ENCODE peak calls at places on chromosomes 4 and X, in four cellular contexts. H, C, O and A are unnamed samples. For H3K4me1, the result is how much of the 10 kb centered on the place peaks cover.

GRCh38 chr4:1291091-1291490 is 1.4 kb downstream of the MAEA start:
- DNase-seq in H (peak), C (no peak), O (peak), A (no peak)

GRCh38 chrX:9538544-9539045 is 73.7 kb downstream of the TBL1X start:
- DNase-seq in H (no peak), C (peak), O (peak), A (no peak)

GRCh38 chrX:21408324-21408723 is 34.1 kb downstream of the CNKSR2 start:
- DNase-seq in H (no peak), C (peak), O (no peak), A (no peak)

GRCh38 chr4:22573198-22573597 is 57.3 kb upstream of the ADGRA3 start:
- DNase-seq in H (no peak), C (peak), O (peak), A (no peak)

GRCh38 chr4:4271912-4272311 is 18.0 kb downstream of the LYAR start:
- DNase-seq in H (no peak), C (no peak), O (no peak), A (no peak)

GRCh38 chr4:125789018-125789417 is 474.3 kb downstream of the FAT4 start:
- DNase-seq in H (no peak), C (no peak), O (no peak), A (no peak)

GRCh38 chrX:70353524-70353923 is 63.6 kb downstream of the KIF4A start:
- DNase-seq in H (no peak), C (no peak), O (no peak), A (no peak)

GRCh38 chrX:48814722-48815121 is 11.6 kb upstream of the ERAS start:
- DNase-seq in H (no peak), C (no peak), O (no peak), A (no peak)

GRCh38 chr4:46124773-46125172 is 919 bp upstream of the GABRG1 start:
- DNase-seq in H (no peak), C (peak), O (no peak), A (no peak)

GRCh38 chr4:16626945-16627344 is 271.5 kb downstream of the LDB2 start:
- DNase-seq in H (peak), C (no peak), O (no peak), A (no peak)

GRCh38 chr4:16627999-16628398 is 270.4 kb downstream of the LDB2 start:
- DNase-seq in H (no peak), C (no peak), O (no peak), A (no peak)
- H3K27ac ChIP-seq in H (no peak), C (no peak), O (no peak), A (no peak)

GRCh38 chr4:38378478-38378877 is 285.5 kb upstream of the KLF3 start:
- DNase-seq in H (no peak), C (no peak), O (no peak), A (no peak)
- H3K4me1 ChIP-seq in H (under half), C (under half), O (under half), A (under half)

GRCh38 chr4:158170691-158171455 is 2.0 kb downstream of the GASK1B start:
- DNase-seq in H (peak), C (peak), O (peak), A (no peak)

GRCh38 chr4:158169931-158170690 is 2.7 kb downstream of the GASK1B start:
- DNase-seq in H (no peak), C (peak), O (no peak), A (no peak)

GRCh38 chr4:158172196-158172557 is 648 bp downstream of the GASK1B start:
- DNase-seq in H (no peak), C (no peak), O (no peak), A (no peak)

GRCh38 chr4:158172558-158173258 is at the start of gene GASK1B:
- DNase-seq in H (no peak), C (peak), O (peak), A (no peak)

DNA sequence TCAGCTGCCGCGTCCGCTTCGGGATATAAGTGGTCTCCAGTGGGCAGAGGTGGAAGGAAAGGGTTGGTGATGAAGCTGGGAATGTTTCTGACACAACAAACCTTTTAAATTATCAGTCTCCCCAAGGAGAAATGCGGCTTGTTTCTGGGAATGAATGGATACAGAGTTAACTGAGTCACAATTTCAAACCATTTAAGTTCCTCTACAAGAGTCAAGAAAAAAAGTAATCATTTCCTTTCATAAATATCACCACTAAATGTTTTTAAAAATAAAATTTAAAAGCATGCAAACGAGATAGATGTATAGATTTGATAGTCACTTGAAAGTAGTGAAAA is 1.4 kb downstream of the GASK1B start:
- DNase-seq in H (no peak), C (no peak), O (no peak), A (no peak)
- H3K4me3 ChIP-seq in H (peak), C (peak), O (peak), A (no peak)

GRCh38 chr4:186624951-186625350 is 69.6 kb upstream of the MTNR1A start:
- DNase-seq in H (no peak), C (no peak), O (no peak), A (no peak)

GRCh38 chr4:186627226-186627865 is 72.0 kb upstream of the MTNR1A start:
- DNase-seq in H (no peak), C (no peak), O (no peak), A (no peak)

GRCh38 chr4:186623546-186623945 is 68.2 kb upstream of the MTNR1A start:
- DNase-seq in H (no peak), C (no peak), O (no peak), A (no peak)

GRCh38 chr4:186621959-186622553 is 66.7 kb upstream of the MTNR1A start:
- DNase-seq in H (no peak), C (no peak), O (no peak), A (no peak)

GRCh38 chr4:186622788-186623464 is 67.6 kb upstream of the MTNR1A start:
- DNase-seq in H (no peak), C (no peak), O (no peak), A (no peak)
- H3K27ac ChIP-seq in H (no peak), C (no peak), O (no peak), A (no peak)

GRCh38 chr4:112280657-112281056 is 5.0 kb downstream of the TIFA start:
- DNase-seq in H (no peak), C (no peak), O (no peak), A (no peak)
- H3K4me1 ChIP-seq in H (under half), C (under half), O (under half), A (half or more)

GRCh38 chr4:24588216-24588954 is 4.0 kb upstream of the DHX15 start:
- DNase-seq in H (no peak), C (no peak), O (no peak), A (no peak)
- H3K4me3 ChIP-seq in H (no peak), C (no peak), O (no peak), A (no peak)

GRCh38 chr4:37455301-37456062 is 210.9 kb downstream of the NWD2 start:
- DNase-seq in H (no peak), C (no peak), O (peak), A (no peak)
- H3K27ac ChIP-seq in H (no peak), C (no peak), O (peak), A (no peak)

DNA sequence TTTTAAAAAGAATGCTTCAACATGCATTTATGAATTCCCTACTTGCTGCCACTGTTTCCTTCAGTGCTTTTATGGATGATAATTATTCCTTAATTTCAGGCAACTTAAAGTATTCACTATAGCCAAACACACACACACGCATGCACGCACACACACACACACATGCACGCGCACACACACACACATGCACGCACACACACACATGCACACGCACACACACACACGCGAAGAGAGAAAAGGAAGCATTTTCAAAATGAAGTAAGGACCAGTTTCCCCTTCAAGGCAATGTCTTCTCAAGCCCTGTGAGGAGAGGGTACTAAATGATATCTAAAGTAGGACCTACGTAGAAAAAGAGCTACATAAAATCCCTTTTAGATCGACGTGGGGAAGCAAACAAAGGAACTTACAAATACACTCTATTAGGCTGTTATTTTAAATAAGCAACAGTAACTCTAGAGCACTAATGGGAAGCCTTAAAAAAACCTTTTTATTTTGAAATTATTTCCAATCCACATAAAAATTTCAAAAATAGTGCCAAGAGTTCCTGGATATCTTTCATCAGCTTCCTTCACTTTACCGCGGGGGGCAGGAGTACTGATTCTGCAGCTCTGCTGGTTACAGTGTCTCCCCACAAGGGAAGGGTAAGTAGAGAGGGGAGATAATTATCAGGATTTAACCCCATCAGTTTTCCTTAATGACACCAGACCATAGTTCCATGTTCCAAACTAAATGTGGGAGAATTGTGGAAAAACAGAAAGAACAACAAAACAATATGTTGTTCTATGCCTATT is 13.7 kb downstream of the IRF2 start:
- DNase-seq in H (no peak), C (no peak), O (no peak), A (no peak)
- H3K4me1 ChIP-seq in H (under half), C (under half), O (under half), A (half or more)

GRCh38 chrX:129522184-129523059 is 868 bp downstream of the SMARCA1 start:
- DNase-seq in H (no peak), C (peak), O (peak), A (no peak)

GRCh38 chrX:129525162-129525561 is 1.9 kb upstream of the SMARCA1 start:
- DNase-seq in H (no peak), C (no peak), O (no peak), A (no peak)

GRCh38 chrX:129523076-129524055 is at the start of gene SMARCA1:
- DNase-seq in H (peak), C (peak), O (peak), A (no peak)

GRCh38 chrX:129520151-129520550 is 3.1 kb downstream of the SMARCA1 start:
- DNase-seq in H (no peak), C (no peak), O (no peak), A (no peak)

DNA sequence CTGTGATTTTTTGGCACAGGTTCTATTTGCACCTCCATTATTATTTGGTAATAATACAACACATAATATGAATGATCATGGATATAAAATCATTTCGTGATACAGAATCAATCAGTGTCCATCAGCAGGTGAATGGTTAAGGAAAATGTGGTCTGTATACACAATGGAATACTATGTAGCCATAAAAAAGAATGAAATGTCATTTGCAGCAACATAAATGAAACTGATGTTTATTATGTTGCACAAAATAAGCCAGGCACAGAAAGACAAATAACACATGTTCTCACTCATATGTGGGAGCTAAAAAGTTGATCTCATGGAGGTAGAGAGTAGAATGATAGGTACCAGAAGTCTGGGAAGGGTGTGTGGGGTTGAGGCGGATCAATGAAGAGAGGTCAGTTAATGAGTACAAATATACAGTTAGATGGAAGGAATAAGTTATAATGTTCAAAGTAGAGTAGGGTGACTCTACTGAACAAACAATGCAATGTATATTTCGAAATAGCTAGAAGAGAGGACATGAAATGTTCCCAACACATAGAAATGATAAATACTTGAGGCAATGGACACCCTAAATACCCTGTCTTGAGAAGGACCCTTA is 1.1 kb upstream of the SMARCA1 start:
- DNase-seq in H (no peak), C (no peak), O (no peak), A (no peak)
- H3K4me3 ChIP-seq in H (no peak), C (peak), O (no peak), A (no peak)

GRCh38 chr4:112113786-112114185 is 31.5 kb upstream of the FAM241A start:
- DNase-seq in H (no peak), C (no peak), O (no peak), A (no peak)

GRCh38 chr4:112114452-112114851 is 30.8 kb upstream of the FAM241A start:
- DNase-seq in H (no peak), C (no peak), O (no peak), A (no peak)

GRCh38 chr4:112112590-112113170 is 32.6 kb upstream of the FAM241A start:
- DNase-seq in H (no peak), C (no peak), O (peak), A (no peak)

GRCh38 chr4:112111306-112111705 is 33.9 kb upstream of the FAM241A start:
- DNase-seq in H (no peak), C (no peak), O (no peak), A (no peak)

DNA sequence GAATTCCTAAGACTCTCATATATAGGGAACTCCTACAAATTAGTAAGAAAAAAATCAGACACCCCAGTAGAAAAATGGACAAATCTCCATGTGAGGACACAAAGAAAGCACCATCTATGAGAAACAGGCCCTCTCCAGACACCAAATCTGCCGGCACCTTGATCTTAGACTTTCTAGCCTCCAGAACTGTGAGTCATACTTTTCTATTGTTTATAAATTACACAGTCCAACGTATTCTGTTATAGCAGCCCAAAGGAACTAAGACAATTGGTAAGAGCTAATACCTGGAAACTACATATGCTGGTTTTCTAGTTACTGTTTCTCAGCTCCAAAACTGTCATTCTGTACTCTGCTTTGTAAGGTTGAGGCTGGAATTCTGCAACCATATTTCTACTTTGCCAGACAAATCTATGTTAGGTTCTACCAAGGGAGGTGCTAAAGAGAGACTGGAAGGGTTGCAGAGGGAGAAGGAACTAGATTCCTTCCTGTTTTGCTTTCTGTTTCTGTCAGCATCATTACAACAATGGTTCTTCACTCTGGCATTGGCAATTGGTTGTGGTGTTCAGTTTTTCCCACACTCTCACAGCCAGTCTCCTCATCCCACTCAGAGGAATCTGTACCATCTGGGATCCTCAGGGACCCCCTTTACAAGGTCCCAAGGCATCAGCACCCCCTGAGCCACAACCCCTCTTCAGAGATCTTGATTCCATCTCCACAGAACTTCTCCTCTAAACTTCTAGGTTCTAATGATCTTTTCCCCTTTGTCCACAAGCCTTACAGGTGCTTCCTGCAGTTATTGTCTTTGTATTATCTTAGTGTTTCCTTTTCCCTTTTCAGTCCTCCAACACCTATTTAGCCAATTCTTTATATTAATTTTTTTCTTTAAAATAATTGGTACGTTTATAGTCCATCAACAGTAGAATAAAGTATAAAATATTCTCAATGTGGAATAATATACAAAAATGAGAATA is 35.5 kb upstream of the FAM241A start:
- DNase-seq in H (no peak), C (no peak), O (no peak), A (no peak)
- H3K27ac ChIP-seq in H (peak), C (no peak), O (peak), A (no peak)